ENCODE peak calls at places on chromosomes 7 and 10, in eight cellular contexts. Z is kidney epithelial cell; D is fibroblast of the aortic adventitia; J is SJSA1; X is CD4-positive, CD25-positive, alpha-beta regulatory T cell; V is left ventricle myocardium inferior; P is A549; R is OCI-LY7. H is an unnamed sample.

GRCh38 chr10:71582019-71582418 is 137.6 kb downstream of the C10orf105 start:
- DNase-seq in J (no peak), P (no peak), V (no peak), X (no peak), D (peak), Z (peak), R (no peak), H (no peak)

GRCh38 chr7:138352570-138353461 is 107.2 kb upstream of the TRIM24 start:
- DNase-seq in J (no peak), Z (no peak), D (no peak), R (no peak), P (peak), X (no peak), V (no peak), H (no peak)

GRCh38 chr10:97858001-97858439 is 8.4 kb downstream of the GOLGA7B start:
- DNase-seq in X (peak), J (no peak), P (no peak), D (no peak), R (no peak), Z (no peak), V (no peak), H (no peak)

GRCh38 chr7:66224171-66224773 is 19.1 kb downstream of the TPST1 start:
- DNase-seq in P (no peak), J (no peak), V (no peak), X (no peak), Z (no peak), R (no peak), D (no peak), H (no peak)

GRCh38 chr10:88913803-88914202 is 33.8 kb downstream of the STAMBPL1 start:
- DNase-seq in Z (no peak), R (no peak), D (no peak), X (no peak), V (no peak), J (no peak), P (no peak), H (no peak)

GRCh38 chr7:67371429-67372305 is 375.0 kb downstream of the TYW1 start:
- DNase-seq in Z (peak), V (peak), R (peak), D (peak), J (peak), P (peak), X (peak), H (peak)

GRCh38 chr7:90433221-90433620 is 30.0 kb downstream of the CLDN12 start:
- DNase-seq in Z (no peak), J (no peak), P (no peak), D (no peak), V (no peak), X (no peak), R (no peak), H (no peak)

GRCh38 chr7:27774717-27775328 is 34.9 kb downstream of the TAX1BP1 start:
- DNase-seq in J (peak), V (no peak), R (peak), D (peak), X (peak), Z (no peak), P (no peak), H (peak)

GRCh38 chr10:117719558-117719957 is 177.0 kb downstream of the EMX2 start:
- DNase-seq in X (no peak), J (no peak), R (no peak), Z (no peak), P (no peak), V (no peak), D (no peak), H (no peak)

GRCh38 chr10:35540296-35541164 is 64.6 kb upstream of the GJD4 start:
- DNase-seq in D (no peak), R (no peak), P (no peak), J (no peak), Z (no peak), V (no peak), X (no peak), H (no peak)

GRCh38 chr7:51430480-51431086 is 114.0 kb upstream of the COBL start:
- DNase-seq in D (peak), R (peak), Z (peak), V (no peak), X (peak), J (peak), P (peak), H (no peak)

GRCh38 chr10:81696609-81697388 is 178.2 kb upstream of the NRG3 start:
- DNase-seq in P (no peak), J (no peak), Z (no peak), R (no peak), V (no peak), X (no peak), D (no peak), H (no peak)

GRCh38 chr10:118776960-118777359 is 22.2 kb upstream of the CACUL1 start:
- DNase-seq in Z (no peak), D (no peak), V (no peak), J (no peak), P (no peak), X (no peak), R (no peak), H (no peak)

GRCh38 chr7:68244411-68244810 is 1247.8 kb downstream of the TYW1 start:
- DNase-seq in Z (no peak), R (no peak), D (no peak), V (no peak), X (no peak), J (no peak), P (no peak), H (no peak)

GRCh38 chr10:98087309-98087708 is 47.1 kb upstream of the R3HCC1L start:
- DNase-seq in V (no peak), P (no peak), R (no peak), X (no peak), J (no peak), D (no peak), Z (no peak), H (no peak)

GRCh38 chr7:156558198-156558597 is 82.4 kb upstream of the RNF32 start:
- DNase-seq in Z (peak), D (peak), J (no peak), X (no peak), P (peak), R (no peak), V (no peak), H (no peak)

GRCh38 chr7:64494912-64495461 is 67.9 kb downstream of the ZNF680 start:
- DNase-seq in D (no peak), R (no peak), X (no peak), V (no peak), P (no peak), J (no peak), Z (no peak), H (no peak)

GRCh38 chr10:126156012-126156411 is 232.3 kb downstream of the ADAM12 start:
- DNase-seq in X (peak), D (no peak), J (no peak), P (no peak), R (no peak), Z (no peak), V (no peak), H (no peak)

GRCh38 chr10:62744136-62744535 is 60.4 kb upstream of the ADO start:
- DNase-seq in J (no peak), X (no peak), Z (no peak), P (no peak), V (no peak), R (no peak), D (peak), H (no peak)

GRCh38 chr10:98047009-98047741 is 16.8 kb upstream of the CRTAC1 start:
- DNase-seq in V (peak), J (no peak), Z (no peak), P (no peak), X (no peak), R (no peak), D (peak), H (no peak)

DNA sequence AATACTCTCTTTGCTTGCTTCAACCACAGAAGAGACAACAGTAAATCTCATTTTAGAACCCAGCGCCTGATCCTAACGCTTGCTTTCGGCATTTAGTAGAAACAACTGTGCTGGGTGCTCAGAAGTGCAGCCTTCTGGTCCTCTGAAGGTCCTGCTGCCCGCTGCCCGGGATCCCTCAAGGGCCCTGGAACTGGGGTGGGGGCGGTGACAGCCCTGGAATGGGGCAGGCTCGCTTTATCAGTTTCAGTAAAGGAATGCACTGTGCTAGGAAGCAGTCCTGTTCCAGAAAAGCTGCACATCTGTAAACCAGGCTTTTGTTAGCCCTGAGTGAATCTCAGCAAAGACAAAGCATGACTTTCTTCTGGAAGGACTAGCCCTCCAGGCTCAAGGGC is 254.6 kb downstream of the TNS3 start:
- DNase-seq in V (peak), J (no peak), Z (no peak), D (peak), P (no peak), X (no peak), R (no peak), H (no peak)
- H3K4me3 ChIP-seq in V (peak), J (peak), Z (no peak), D (no peak), P (no peak), X (no peak), R (no peak), H (peak)

GRCh38 chr7:23247101-23247601 is 576 bp downstream of the GPNMB start:
- DNase-seq in R (no peak), V (no peak), J (no peak), P (no peak), D (no peak), Z (no peak), X (no peak), H (no peak)
- H3K4me3 ChIP-seq in R (no peak), V (peak), J (no peak), P (no peak), D (peak), Z (peak), X (no peak), H (peak)

GRCh38 chr10:24238527-24239247 is 29.7 kb downstream of the KIAA1217 start:
- DNase-seq in J (no peak), P (no peak), X (no peak), R (no peak), D (no peak), Z (no peak), V (no peak), H (no peak)
- H3K4me3 ChIP-seq in J (no peak), P (no peak), X (no peak), R (no peak), D (no peak), Z (peak), V (no peak), H (no peak)

GRCh38 chr7:151019130-151019447 is 5.2 kb downstream of the ATG9B start:
- DNase-seq in D (no peak), J (no peak), V (no peak), R (no peak), X (no peak), Z (no peak), P (no peak), H (no peak)
- H3K4me3 ChIP-seq in D (no peak), J (no peak), V (peak), R (no peak), X (no peak), Z (no peak), P (no peak), H (peak)

GRCh38 chr10:23364378-23364777 is 19.8 kb upstream of the C10orf67 start:
- DNase-seq in J (no peak), V (no peak), Z (no peak), D (no peak), X (peak), R (no peak), P (no peak), H (no peak)

GRCh38 chr10:23362879-23363787 is 18.5 kb upstream of the C10orf67 start:
- DNase-seq in P (no peak), J (no peak), V (no peak), Z (no peak), R (peak), D (no peak), X (peak), H (no peak)

GRCh38 chr10:23362069-23362830 is 17.7 kb upstream of the C10orf67 start:
- DNase-seq in X (no peak), J (no peak), D (no peak), Z (no peak), R (no peak), V (no peak), P (no peak), H (no peak)

GRCh38 chr10:23361665-23362064 is 17.1 kb upstream of the C10orf67 start:
- DNase-seq in V (no peak), Z (no peak), R (no peak), J (no peak), X (no peak), P (no peak), D (no peak), H (no peak)

DNA sequence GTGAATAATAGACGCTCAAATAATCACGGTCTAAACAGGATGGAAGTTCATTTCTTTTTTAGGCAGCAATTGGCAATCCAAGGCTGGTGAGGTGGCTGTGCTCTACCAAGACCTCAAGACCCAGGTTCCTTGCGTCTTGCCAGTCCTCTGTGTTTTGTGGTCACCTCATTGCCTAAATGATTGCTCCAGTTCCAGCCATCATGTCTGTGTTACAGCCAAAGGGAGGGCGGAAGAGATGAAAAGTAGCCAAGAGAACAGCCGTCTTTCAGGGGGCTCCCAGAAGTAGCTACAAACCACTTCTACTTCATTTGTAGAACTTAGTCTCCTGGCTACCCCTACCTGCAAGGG is 19.2 kb upstream of the C10orf67 start:
- DNase-seq in D (no peak), J (no peak), Z (no peak), X (no peak), R (no peak), V (no peak), P (no peak), H (no peak)
- H3K4me3 ChIP-seq in D (no peak), J (no peak), Z (no peak), X (peak), R (no peak), V (no peak), P (no peak), H (no peak)

GRCh38 chr10:96718304-96718990 is 1.9 kb downstream of the PIK3AP1 start:
- DNase-seq in P (no peak), D (no peak), X (no peak), R (peak), V (no peak), J (no peak), Z (no peak), H (no peak)

GRCh38 chr10:96720422-96721206 is at the start of gene PIK3AP1:
- DNase-seq in D (no peak), Z (no peak), J (no peak), R (peak), P (peak), V (peak), X (peak), H (no peak)

GRCh38 chr10:96719205-96719604 is 1.1 kb downstream of the PIK3AP1 start:
- DNase-seq in R (peak), V (no peak), Z (no peak), D (no peak), X (no peak), P (no peak), J (no peak), H (no peak)

GRCh38 chr10:96719850-96720421 is 378 bp downstream of the PIK3AP1 start:
- DNase-seq in P (peak), D (no peak), X (peak), R (peak), V (peak), Z (no peak), J (no peak), H (no peak)

DNA sequence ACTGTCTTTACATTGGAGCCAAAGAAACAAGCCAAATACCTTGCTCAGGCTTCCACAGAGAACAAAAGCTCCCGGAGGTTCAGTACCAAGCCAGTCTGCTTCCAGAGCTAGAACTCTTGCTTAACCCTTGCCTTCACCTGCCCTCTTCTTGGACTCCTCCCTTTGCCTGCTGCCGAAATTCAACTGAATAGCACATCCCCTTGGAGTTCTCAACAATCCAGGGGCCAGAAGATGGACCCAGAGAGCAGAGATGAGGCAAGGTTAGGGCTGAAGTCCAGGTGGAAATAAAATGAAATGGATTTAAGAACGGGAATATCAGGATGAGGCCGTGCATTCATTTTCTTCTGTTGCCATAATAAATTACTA is 876 bp upstream of the PIK3AP1 start:
- DNase-seq in Z (no peak), J (no peak), P (no peak), R (no peak), V (no peak), D (no peak), X (no peak), H (no peak)
- H3K4me3 ChIP-seq in Z (no peak), J (no peak), P (no peak), R (peak), V (peak), D (no peak), X (peak), H (no peak)

DNA sequence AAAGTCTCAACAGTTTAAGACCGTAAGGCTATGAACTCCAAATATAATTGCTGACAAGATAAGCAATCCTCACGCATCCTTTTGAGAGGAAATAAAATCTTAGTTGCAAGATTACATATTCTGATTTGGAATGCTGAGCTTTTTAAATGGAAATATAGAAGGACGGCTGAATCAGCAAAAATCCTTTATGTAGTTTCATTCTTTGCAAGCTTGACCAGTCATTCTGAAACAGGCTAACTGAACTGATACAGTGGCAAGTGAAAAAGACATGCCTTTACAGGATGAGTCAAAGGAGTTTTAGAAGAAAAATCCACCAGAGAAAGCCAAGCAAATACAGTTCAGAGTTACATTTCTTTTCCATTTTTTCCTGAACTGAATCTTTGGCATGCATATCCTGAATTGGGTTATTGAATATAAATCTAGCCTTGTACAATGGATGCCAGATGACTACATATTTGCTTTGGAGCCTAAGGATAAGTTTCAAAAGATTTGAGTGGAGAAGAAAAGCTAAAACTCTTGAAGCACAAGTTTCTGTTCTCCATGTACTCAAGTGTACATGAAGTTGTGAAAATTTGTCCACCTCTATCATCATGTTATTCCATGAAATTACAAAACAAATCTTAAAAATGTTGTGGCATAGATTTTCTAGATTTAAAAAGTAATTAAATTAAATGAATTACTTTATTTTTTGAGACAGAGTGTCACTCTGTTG is 4.4 kb downstream of the VIM start:
- DNase-seq in D (peak), J (peak), X (peak), P (no peak), V (no peak), Z (no peak), R (no peak), H (no peak)
- H3K4me3 ChIP-seq in D (peak), J (peak), X (peak), P (peak), V (peak), Z (peak), R (no peak), H (peak)

DNA sequence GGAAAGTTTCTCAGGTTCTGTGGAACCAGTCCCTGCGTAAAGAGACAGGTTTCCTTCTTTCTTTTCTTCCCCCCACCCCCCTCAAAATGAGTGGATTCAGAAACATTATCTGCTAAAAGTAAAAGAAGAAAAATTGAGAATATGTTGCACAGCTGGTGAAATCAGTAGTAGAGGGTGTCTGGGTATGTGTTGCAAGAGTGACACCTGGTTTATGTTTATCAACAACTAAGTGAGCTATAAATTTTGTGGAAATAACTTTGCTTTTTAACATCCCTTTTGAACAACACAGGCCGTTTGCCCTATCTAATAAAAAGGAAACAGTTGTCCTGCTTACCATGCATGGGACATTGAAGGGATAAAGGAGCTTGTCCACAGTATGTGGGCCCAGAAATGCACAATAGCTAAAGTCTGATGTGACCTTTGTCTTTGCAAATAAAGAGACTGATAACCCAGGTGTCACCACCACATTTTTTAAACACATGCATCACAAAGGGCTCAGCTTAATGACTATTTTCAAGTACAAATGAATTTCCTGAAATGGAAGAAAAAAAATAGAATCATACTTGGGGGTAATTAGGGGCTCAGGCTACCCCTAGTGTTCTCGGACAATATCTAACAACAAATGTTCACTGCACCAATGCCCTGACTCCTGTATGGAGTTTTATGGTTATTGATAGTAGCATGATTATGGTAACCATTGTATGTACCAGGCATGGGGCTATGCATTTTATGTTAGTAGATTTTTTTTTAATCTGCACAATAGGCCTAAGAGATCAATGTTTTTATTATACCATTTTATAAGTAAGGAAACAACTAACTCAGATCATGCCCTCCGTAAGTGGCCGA is 221.7 kb upstream of the TCF7L2 start:
- DNase-seq in J (no peak), V (no peak), Z (no peak), R (no peak), D (no peak), P (no peak), X (no peak), H (no peak)
- H3K4me3 ChIP-seq in J (no peak), V (no peak), Z (no peak), R (no peak), D (no peak), P (no peak), X (no peak), H (no peak)

GRCh38 chr10:24467605-24468004 is 256.1 kb downstream of the ARHGAP21 start:
- DNase-seq in J (no peak), X (no peak), Z (no peak), D (no peak), R (no peak), P (no peak), V (no peak), H (no peak)
- H3K4me3 ChIP-seq in J (peak), X (no peak), Z (peak), D (no peak), R (no peak), P (peak), V (no peak), H (no peak)

GRCh38 chr7:100418930-100419659 is 9.4 kb downstream of the ZCWPW1 start:
- DNase-seq in X (no peak), J (no peak), P (no peak), Z (no peak), V (no peak), R (no peak), D (no peak), H (no peak)

GRCh38 chr7:100411101-100411500 is 17.4 kb downstream of the ZCWPW1 start:
- DNase-seq in X (no peak), D (no peak), Z (no peak), R (no peak), P (no peak), V (no peak), J (no peak), H (no peak)

GRCh38 chr7:100413286-100413685 is 15.2 kb downstream of the ZCWPW1 start:
- DNase-seq in P (no peak), Z (no peak), V (no peak), X (no peak), R (no peak), J (no peak), D (no peak), H (no peak)

GRCh38 chr7:100415448-100415847 is 13.1 kb downstream of the ZCWPW1 start:
- DNase-seq in J (no peak), V (no peak), R (no peak), Z (no peak), P (no peak), D (no peak), X (no peak), H (no peak)

GRCh38 chr7:100413889-100414288 is 14.6 kb downstream of the ZCWPW1 start:
- DNase-seq in D (no peak), J (no peak), V (no peak), R (no peak), X (peak), Z (no peak), P (no peak), H (no peak)
- H3K4me3 ChIP-seq in D (no peak), J (no peak), V (no peak), R (no peak), X (no peak), Z (no peak), P (no peak), H (no peak)